ENCODE peak calls at places on chromosomes 7 and 10, in eight cellular contexts. One of them, this sample, is unnamed.

GRCh38 chr7:144481863-144482262 is 78.4 kb upstream of the NOBOX start:
- DNase-seq in activated T-helper 1 cell treated with Interleukin-2 at 50 U/mL for 16 hours: no peak
- DNase-seq in ELR: no peak
- DNase-seq in activated T-cell treated with anti-CD3 and anti-CD28 coated beads for 4 hours: no peak
- DNase-seq in SK-MEL-5: no peak
- DNase-seq in occipital lobe: no peak
- DNase-seq in hepatocyte: no peak
- DNase-seq in SW480: no peak
- DNase-seq in this sample: no peak

GRCh38 chr7:158549176-158549833 is 38.3 kb downstream of the PTPRN2 start:
- DNase-seq in ELR: no peak
- DNase-seq in activated T-cell treated with anti-CD3 and anti-CD28 coated beads for 4 hours: no peak
- DNase-seq in activated T-helper 1 cell treated with Interleukin-2 at 50 U/mL for 16 hours: no peak
- DNase-seq in hepatocyte: no peak
- DNase-seq in SW480: no peak
- DNase-seq in SK-MEL-5: peak
- DNase-seq in occipital lobe: peak
- DNase-seq in this sample: no peak

GRCh38 chr10:74906631-74907030 is 80.2 kb downstream of the KAT6B start:
- DNase-seq in occipital lobe: no peak
- DNase-seq in SK-MEL-5: no peak
- DNase-seq in ELR: no peak
- DNase-seq in activated T-cell treated with anti-CD3 and anti-CD28 coated beads for 4 hours: no peak
- DNase-seq in hepatocyte: no peak
- DNase-seq in SW480: no peak
- DNase-seq in activated T-helper 1 cell treated with Interleukin-2 at 50 U/mL for 16 hours: no peak
- DNase-seq in this sample: no peak

GRCh38 chr10:126133906-126134703 is 237.7 kb downstream of the FANK1 start:
- DNase-seq in occipital lobe: no peak
- DNase-seq in SW480: peak
- DNase-seq in ELR: peak
- DNase-seq in activated T-cell treated with anti-CD3 and anti-CD28 coated beads for 4 hours: no peak
- DNase-seq in hepatocyte: peak
- DNase-seq in SK-MEL-5: no peak
- DNase-seq in activated T-helper 1 cell treated with Interleukin-2 at 50 U/mL for 16 hours: no peak
- DNase-seq in this sample: no peak

GRCh38 chr7:83005410-83005809 is 157.3 kb downstream of the PCLO start:
- DNase-seq in occipital lobe: no peak
- DNase-seq in activated T-cell treated with anti-CD3 and anti-CD28 coated beads for 4 hours: no peak
- DNase-seq in activated T-helper 1 cell treated with Interleukin-2 at 50 U/mL for 16 hours: no peak
- DNase-seq in ELR: peak
- DNase-seq in hepatocyte: peak
- DNase-seq in SK-MEL-5: peak
- DNase-seq in SW480: no peak
- DNase-seq in this sample: no peak

GRCh38 chr10:89224697-89225443 is 17.8 kb upstream of the CH25H start:
- DNase-seq in activated T-cell treated with anti-CD3 and anti-CD28 coated beads for 4 hours: no peak
- DNase-seq in activated T-helper 1 cell treated with Interleukin-2 at 50 U/mL for 16 hours: no peak
- DNase-seq in SW480: no peak
- DNase-seq in occipital lobe: no peak
- DNase-seq in ELR: no peak
- DNase-seq in SK-MEL-5: no peak
- DNase-seq in hepatocyte: peak
- DNase-seq in this sample: no peak

GRCh38 chr10:124650263-124650662 is 93.9 kb downstream of the FAM53B start:
- DNase-seq in ELR: no peak
- DNase-seq in activated T-helper 1 cell treated with Interleukin-2 at 50 U/mL for 16 hours: no peak
- DNase-seq in SK-MEL-5: no peak
- DNase-seq in activated T-cell treated with anti-CD3 and anti-CD28 coated beads for 4 hours: no peak
- DNase-seq in occipital lobe: no peak
- DNase-seq in hepatocyte: no peak
- DNase-seq in SW480: no peak
- DNase-seq in this sample: no peak

GRCh38 chr10:5760462-5760861 is 52.8 kb downstream of the GDI2 start:
- DNase-seq in SK-MEL-5: no peak
- DNase-seq in ELR: no peak
- DNase-seq in hepatocyte: no peak
- DNase-seq in activated T-cell treated with anti-CD3 and anti-CD28 coated beads for 4 hours: no peak
- DNase-seq in SW480: no peak
- DNase-seq in occipital lobe: no peak
- DNase-seq in activated T-helper 1 cell treated with Interleukin-2 at 50 U/mL for 16 hours: no peak
- DNase-seq in this sample: no peak

GRCh38 chr7:140990193-140990962 is 24.4 kb downstream of the MRPS33 start:
- DNase-seq in SK-MEL-5: no peak
- DNase-seq in activated T-cell treated with anti-CD3 and anti-CD28 coated beads for 4 hours: no peak
- DNase-seq in occipital lobe: no peak
- DNase-seq in activated T-helper 1 cell treated with Interleukin-2 at 50 U/mL for 16 hours: no peak
- DNase-seq in SW480: no peak
- DNase-seq in ELR: no peak
- DNase-seq in hepatocyte: no peak
- DNase-seq in this sample: no peak

GRCh38 chr10:119029613-119030420 is at the start of gene NANOS1:
- DNase-seq in ELR: no peak
- DNase-seq in SW480: peak
- DNase-seq in activated T-cell treated with anti-CD3 and anti-CD28 coated beads for 4 hours: no peak
- DNase-seq in activated T-helper 1 cell treated with Interleukin-2 at 50 U/mL for 16 hours: no peak
- DNase-seq in SK-MEL-5: no peak
- DNase-seq in occipital lobe: no peak
- DNase-seq in hepatocyte: peak
- DNase-seq in this sample: no peak

GRCh38 chr7:48755061-48755555 is 169.2 kb upstream of the CDC14C start:
- DNase-seq in activated T-helper 1 cell treated with Interleukin-2 at 50 U/mL for 16 hours: no peak
- DNase-seq in SK-MEL-5: no peak
- DNase-seq in SW480: no peak
- DNase-seq in activated T-cell treated with anti-CD3 and anti-CD28 coated beads for 4 hours: no peak
- DNase-seq in ELR: no peak
- DNase-seq in occipital lobe: no peak
- DNase-seq in hepatocyte: no peak
- DNase-seq in this sample: no peak

GRCh38 chr10:21925851-21926250 is 77.7 kb downstream of the DNAJC1 start:
- DNase-seq in SK-MEL-5: no peak
- DNase-seq in occipital lobe: no peak
- DNase-seq in activated T-helper 1 cell treated with Interleukin-2 at 50 U/mL for 16 hours: no peak
- DNase-seq in ELR: no peak
- DNase-seq in SW480: no peak
- DNase-seq in hepatocyte: no peak
- DNase-seq in activated T-cell treated with anti-CD3 and anti-CD28 coated beads for 4 hours: no peak
- DNase-seq in this sample: no peak

GRCh38 chr10:116796910-116797513 is 52.3 kb upstream of the ENO4 start:
- DNase-seq in activated T-helper 1 cell treated with Interleukin-2 at 50 U/mL for 16 hours: peak
- DNase-seq in SK-MEL-5: peak
- DNase-seq in activated T-cell treated with anti-CD3 and anti-CD28 coated beads for 4 hours: peak
- DNase-seq in occipital lobe: peak
- DNase-seq in hepatocyte: peak
- DNase-seq in SW480: peak
- DNase-seq in ELR: peak
- DNase-seq in this sample: peak

GRCh38 chr7:41824284-41824683 is 121.4 kb upstream of the INHBA start:
- DNase-seq in ELR: peak
- DNase-seq in occipital lobe: no peak
- DNase-seq in activated T-helper 1 cell treated with Interleukin-2 at 50 U/mL for 16 hours: no peak
- DNase-seq in hepatocyte: no peak
- DNase-seq in activated T-cell treated with anti-CD3 and anti-CD28 coated beads for 4 hours: no peak
- DNase-seq in SK-MEL-5: no peak
- DNase-seq in SW480: peak
- DNase-seq in this sample: no peak

GRCh38 chr7:116772423-116772852 is 89.9 kb upstream of the CAPZA2 start:
- DNase-seq in SW480: peak
- DNase-seq in hepatocyte: no peak
- DNase-seq in activated T-helper 1 cell treated with Interleukin-2 at 50 U/mL for 16 hours: no peak
- DNase-seq in SK-MEL-5: no peak
- DNase-seq in occipital lobe: no peak
- DNase-seq in ELR: peak
- DNase-seq in activated T-cell treated with anti-CD3 and anti-CD28 coated beads for 4 hours: no peak
- DNase-seq in this sample: peak

GRCh38 chr7:155844019-155844453 is 31.8 kb upstream of the SHH start:
- DNase-seq in ELR: no peak
- DNase-seq in SK-MEL-5: no peak
- DNase-seq in hepatocyte: peak
- DNase-seq in SW480: no peak
- DNase-seq in occipital lobe: no peak
- DNase-seq in activated T-helper 1 cell treated with Interleukin-2 at 50 U/mL for 16 hours: no peak
- DNase-seq in activated T-cell treated with anti-CD3 and anti-CD28 coated beads for 4 hours: no peak
- DNase-seq in this sample: peak

GRCh38 chr10:24707445-24707844 is 16.2 kb downstream of the ARHGAP21 start:
- DNase-seq in occipital lobe: no peak
- DNase-seq in activated T-helper 1 cell treated with Interleukin-2 at 50 U/mL for 16 hours: no peak
- DNase-seq in ELR: peak
- DNase-seq in hepatocyte: no peak
- DNase-seq in activated T-cell treated with anti-CD3 and anti-CD28 coated beads for 4 hours: no peak
- DNase-seq in SK-MEL-5: no peak
- DNase-seq in SW480: no peak
- DNase-seq in this sample: no peak

GRCh38 chr7:47444376-47445098 is 137.4 kb downstream of the TNS3 start:
- DNase-seq in SW480: peak
- DNase-seq in hepatocyte: peak
- DNase-seq in occipital lobe: no peak
- DNase-seq in activated T-helper 1 cell treated with Interleukin-2 at 50 U/mL for 16 hours: no peak
- DNase-seq in SK-MEL-5: peak
- DNase-seq in ELR: peak
- DNase-seq in activated T-cell treated with anti-CD3 and anti-CD28 coated beads for 4 hours: no peak
- DNase-seq in this sample: peak

GRCh38 chr7:54858008-54858692 is 99.1 kb upstream of the SEC61G start:
- DNase-seq in hepatocyte: no peak
- DNase-seq in SW480: no peak
- DNase-seq in ELR: no peak
- DNase-seq in activated T-helper 1 cell treated with Interleukin-2 at 50 U/mL for 16 hours: no peak
- DNase-seq in occipital lobe: no peak
- DNase-seq in SK-MEL-5: no peak
- DNase-seq in activated T-cell treated with anti-CD3 and anti-CD28 coated beads for 4 hours: no peak
- DNase-seq in this sample: no peak

This sample was measured in HepG2.